ENCODE peak calls at places on chromosome 19, in nine cellular contexts. N is posterior cingulate gyrus, O is neural crest cell, I is HTR-8/SVneo, V is cardiac muscle cell, K is NCI-H2171 treated with DMSO at 0.1 percent for 48 hours, A is iris pigment epithelial cell, Z is breast epithelium, M is T-cell. U is an unnamed sample.

GRCh38 chr19:4748589-4748988 is 24.9 kb upstream of the DPP9 start:
- DNase-seq in Z (no peak), K (peak), O (no peak), M (no peak), I (no peak), V (no peak), A (no peak), N (no peak), U (no peak)

GRCh38 chr19:13070425-13071140 is 32.1 kb downstream of the LYL1 start:
- DNase-seq in I (no peak), A (no peak), V (no peak), O (no peak), M (no peak), N (peak), Z (no peak), K (no peak), U (no peak)

GRCh38 chr19:53659292-53659691 is 27.5 kb downstream of the DPRX start:
- DNase-seq in O (peak), N (peak), V (peak), K (no peak), I (peak), A (peak), Z (peak), M (no peak), U (peak)

GRCh38 chr19:21202865-21203494 is 61.1 kb downstream of the ZNF431 start:
- DNase-seq in A (peak), I (peak), M (peak), K (peak), Z (no peak), N (no peak), O (peak), V (peak), U (peak)

GRCh38 chr19:2053601-2054389 is 2.8 kb upstream of the MKNK2 start:
- DNase-seq in K (no peak), I (no peak), A (peak), N (no peak), M (no peak), Z (no peak), O (no peak), V (peak), U (no peak)

GRCh38 chr19:6100284-6100915 is 9.9 kb downstream of the RFX2 start:
- DNase-seq in O (no peak), Z (no peak), V (no peak), I (no peak), K (peak), A (no peak), N (no peak), M (peak), U (peak)

GRCh38 chr19:49149652-49150105 is 5.5 kb downstream of the HRC start:
- DNase-seq in I (peak), Z (peak), K (peak), A (peak), N (peak), M (no peak), O (peak), V (peak), U (peak)

GRCh38 chr19:49637865-49638350 is 2.0 kb downstream of the RRAS start:
- DNase-seq in O (no peak), K (no peak), Z (peak), V (peak), M (no peak), I (peak), N (no peak), A (peak), U (peak)